ENCODE peak calls at places on chromosomes 12 and 14, in nine cellular contexts. V is AG10803; P is tibial nerve; T is right atrium auricular region; X is neural crest cell; L is endothelial cell; I is AG04450; A is CD8-positive, alpha-beta T cell; B is colonic mucosa. U is an unnamed sample.

GRCh38 chr12:3432176-3432742 is 58.7 kb upstream of the PRMT8 start:
- DNase-seq in P (no peak), T (no peak), X (no peak), A (no peak), B (peak), I (no peak), L (no peak), V (no peak), U (no peak)

GRCh38 chr14:80669416-80669815 is 272.1 kb downstream of the CEP128 start:
- DNase-seq in B (no peak), P (no peak), I (no peak), A (no peak), X (no peak), L (no peak), T (no peak), V (peak), U (no peak)

GRCh38 chr12:131061041-131061806 is 107.5 kb downstream of the ADGRD1 start:
- DNase-seq in I (no peak), A (no peak), T (no peak), V (no peak), B (no peak), P (no peak), L (no peak), X (no peak), U (no peak)

GRCh38 chr12:9509464-9510166 is 98.1 kb downstream of the KLRB1 start:
- DNase-seq in A (no peak), V (peak), T (no peak), B (no peak), I (peak), X (no peak), L (no peak), P (no peak), U (no peak)

GRCh38 chr12:60225216-60226000 is 629.6 kb downstream of the SLC16A7 start:
- DNase-seq in V (no peak), I (no peak), X (no peak), A (no peak), B (no peak), T (no peak), L (no peak), P (no peak), U (no peak)

GRCh38 chr14:104424406-104425072 is 155.0 kb upstream of the C14orf180 start:
- DNase-seq in T (peak), P (no peak), I (no peak), X (no peak), V (no peak), L (no peak), A (no peak), B (no peak), U (no peak)

GRCh38 chr12:123150273-123150803 is 552 bp downstream of the PITPNM2 start:
- DNase-seq in P (no peak), I (no peak), A (no peak), B (peak), T (no peak), V (no peak), L (no peak), X (peak), U (no peak)

GRCh38 chr12:54214553-54215374 is 26.0 kb upstream of the SMUG1 start:
- DNase-seq in B (peak), P (peak), X (peak), A (peak), V (peak), T (peak), L (peak), I (peak), U (peak)

GRCh38 chr12:12720052-12720451 is 2.9 kb downstream of the CDKN1B start:
- DNase-seq in T (no peak), P (no peak), V (no peak), L (no peak), X (no peak), B (no peak), I (no peak), A (no peak), U (no peak)

GRCh38 chr12:12353807-12354206 is 3.1 kb upstream of the BORCS5 start:
- DNase-seq in L (no peak), T (no peak), P (no peak), X (no peak), B (no peak), A (no peak), V (no peak), I (no peak), U (no peak)

GRCh38 chr12:116717466-116718457 is 20.1 kb downstream of the SPRING1 start:
- DNase-seq in A (no peak), T (peak), P (peak), B (peak), I (no peak), X (no peak), V (peak), L (no peak), U (no peak)

DNA sequence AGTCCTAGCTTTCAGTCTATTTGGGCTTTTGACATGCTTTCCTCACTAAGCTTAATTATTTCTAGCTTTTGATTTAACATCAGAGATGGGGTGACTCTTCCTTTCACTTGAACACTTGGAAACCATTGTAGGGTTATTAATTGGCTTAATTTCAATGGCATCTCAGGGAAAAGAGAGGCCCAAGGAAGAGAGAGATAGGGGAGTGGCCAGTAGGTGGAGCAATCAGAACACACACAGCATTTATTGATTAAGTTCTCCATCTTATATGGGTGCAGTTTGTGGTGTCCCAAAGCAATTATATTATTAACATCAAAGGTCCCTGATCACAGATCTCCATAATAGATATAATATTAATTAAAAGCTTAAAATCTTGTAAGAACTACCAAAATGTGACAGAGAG is 1466.1 kb upstream of the SEL1L start:
- DNase-seq in P (no peak), X (no peak), A (no peak), L (no peak), V (no peak), T (no peak), I (peak), B (no peak), U (no peak)
- TF ChIP-seq CTCF in P (no peak), X (peak), A (no peak), L (peak), V (peak), T (peak), I (peak), B (no peak), U (no peak)

GRCh38 chr14:95255013-95255412 is 64.7 kb downstream of the CLMN start:
- DNase-seq in P (no peak), V (no peak), X (no peak), T (no peak), B (no peak), L (no peak), I (no peak), A (no peak), U (no peak)
- TF ChIP-seq CTCF in P (no peak), V (no peak), X (no peak), T (no peak), B (no peak), L (no peak), I (no peak), A (no peak), U (no peak)

DNA sequence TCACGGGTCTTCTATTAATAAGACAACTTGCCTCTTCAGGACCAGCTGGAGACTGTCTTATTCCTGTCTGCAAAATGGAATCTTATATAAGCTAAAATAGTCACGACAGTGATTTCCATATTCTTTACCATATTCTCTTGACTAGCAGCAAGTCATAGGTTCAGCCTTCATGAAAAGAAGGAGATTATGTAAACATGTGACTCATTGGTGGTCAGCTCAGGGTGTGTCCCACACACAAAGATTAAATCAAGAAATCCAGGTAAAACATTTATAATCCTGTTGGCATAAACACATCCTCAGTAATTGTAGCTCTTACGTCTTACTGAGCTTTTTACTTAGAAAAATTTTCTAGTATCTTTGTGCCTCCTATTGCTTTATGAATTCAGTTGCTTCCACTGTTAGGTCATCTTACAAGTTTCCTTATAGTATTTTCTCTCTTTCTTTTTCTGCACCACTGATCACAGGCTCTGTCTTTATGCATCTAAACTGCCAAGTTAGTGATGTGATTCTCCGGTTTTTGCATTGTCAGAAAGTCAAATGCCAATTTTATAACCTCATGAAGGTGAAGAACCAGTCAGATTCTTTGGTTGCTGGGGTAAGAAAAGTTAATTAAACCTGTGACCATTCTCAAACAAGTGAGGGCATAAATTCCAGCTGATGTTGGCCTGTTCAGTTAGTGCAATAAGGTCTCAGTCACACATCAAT is 378.7 kb upstream of the MGAT4C start:
- DNase-seq in P (no peak), I (no peak), B (no peak), T (no peak), V (no peak), L (no peak), A (no peak), X (no peak), U (no peak)
- TF ChIP-seq CTCF in P (no peak), I (no peak), B (no peak), T (no peak), V (no peak), L (no peak), A (no peak), X (no peak), U (no peak)

DNA sequence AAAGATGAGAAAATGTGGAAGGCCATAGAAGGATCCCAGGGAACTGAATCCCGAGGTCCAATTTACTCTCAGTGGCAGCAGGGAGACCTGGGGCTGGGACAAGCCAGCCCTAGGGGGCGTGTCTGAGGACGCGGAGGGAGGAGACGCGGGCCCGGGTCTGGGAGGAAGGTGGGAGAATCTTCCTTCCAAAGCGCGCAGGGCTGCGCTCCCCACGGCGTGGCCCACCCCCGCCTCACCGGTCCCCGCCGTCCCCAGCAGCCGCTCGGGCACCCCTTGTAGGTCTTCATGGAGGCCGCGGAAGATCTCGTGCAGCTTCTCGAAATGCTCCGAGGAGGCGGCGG is 323 bp downstream of the VTI1B start:
- DNase-seq in P (peak), V (peak), L (peak), A (peak), X (peak), T (no peak), B (peak), I (no peak), U (peak)
- TF ChIP-seq CTCF in P (no peak), V (peak), L (no peak), A (no peak), X (peak), T (peak), B (no peak), I (peak), U (no peak)